ENCODE peak calls at places on chromosomes 4 and X, in ten cellular contexts. J is T-helper 2 cell; Z is NCI-H748 treated with DMSO at 0.1 percent for 48 hours; G is iPS-NIHi11; H is COLO829; A is bronchial epithelial cell; E is fibroblast of lung; D is germinal center; R is CD8-positive, alpha-beta T cell; Q is activated T-cell treated with anti-CD3 and anti-CD28 coated beads for 1 hour. L is an unnamed sample.

GRCh38 chrX:105821471-105822081 is 763 bp upstream of the NRK start:
- DNase-seq in J (no peak), Z (no peak), G (peak), H (no peak), A (peak), E (peak), D (no peak), R (no peak), Q (no peak), L (peak)

GRCh38 chr4:1170805-1171305 is 1.5 kb downstream of the SPON2 start:
- DNase-seq in J (no peak), Z (no peak), G (no peak), H (no peak), A (no peak), E (no peak), D (no peak), R (no peak), Q (no peak), L (no peak)

GRCh38 chrX:108590496-108590895 is 145.9 kb downstream of the IRS4 start:
- DNase-seq in J (no peak), Z (no peak), G (no peak), H (peak), A (no peak), E (no peak), D (no peak), R (no peak), Q (no peak), L (no peak)

GRCh38 chrX:72142094-72142843 is 10.6 kb upstream of the RTL5 start:
- DNase-seq in J (no peak), Z (peak), G (peak), H (no peak), A (no peak), E (no peak), D (no peak), R (no peak), Q (no peak), L (no peak)

GRCh38 chr4:94897023-94897422 is 139.3 kb downstream of the BMPR1B start:
- DNase-seq in J (no peak), Z (no peak), G (peak), H (no peak), A (no peak), E (no peak), D (no peak), R (no peak), Q (no peak), L (no peak)

GRCh38 chr4:153465145-153465544 is 1.0 kb upstream of the TMEM131L start:
- DNase-seq in J (no peak), Z (no peak), G (no peak), H (no peak), A (no peak), E (peak), D (peak), R (no peak), Q (no peak), L (no peak)

GRCh38 chrX:42996861-42997260 is 218.9 kb upstream of the PPP1R2C start:
- DNase-seq in J (no peak), Z (no peak), G (no peak), H (no peak), A (no peak), E (no peak), D (no peak), R (no peak), Q (no peak), L (no peak)

GRCh38 chr4:112266823-112267222 is 18.9 kb downstream of the TIFA start:
- DNase-seq in J (no peak), Z (no peak), G (no peak), H (peak), A (no peak), E (peak), D (no peak), R (no peak), Q (no peak), L (peak)

GRCh38 chrX:19564606-19565005 is 49.3 kb upstream of the MAP3K15 start:
- DNase-seq in J (no peak), Z (no peak), G (no peak), H (no peak), A (no peak), E (no peak), D (no peak), R (no peak), Q (no peak), L (no peak)

GRCh38 chr4:39369301-39369700 is 3.1 kb upstream of the RFC1 start:
- DNase-seq in J (no peak), Z (no peak), G (no peak), H (no peak), A (no peak), E (no peak), D (no peak), R (no peak), Q (no peak), L (no peak)

GRCh38 chr4:121209171-121209570 is 45.0 kb upstream of the TNIP3 start:
- DNase-seq in J (no peak), Z (no peak), G (no peak), H (no peak), A (no peak), E (peak), D (no peak), R (no peak), Q (no peak), L (no peak)

GRCh38 chrX:100642296-100642695 is 1.7 kb upstream of the SRPX2 start:
- DNase-seq in J (no peak), Z (no peak), G (no peak), H (no peak), A (peak), E (no peak), D (no peak), R (no peak), Q (no peak), L (peak)

GRCh38 chr4:179582164-179582563 is 2139.9 kb upstream of the AGA start:
- DNase-seq in J (no peak), Z (no peak), G (no peak), H (no peak), A (no peak), E (no peak), D (no peak), R (no peak), Q (no peak), L (no peak)

GRCh38 chrX:19440713-19441112 is 74.6 kb downstream of the MAP3K15 start:
- DNase-seq in J (no peak), Z (no peak), G (no peak), H (peak), A (peak), E (peak), D (no peak), R (no peak), Q (no peak), L (peak)

GRCh38 chr4:41432889-41433288 is 105.1 kb upstream of the LIMCH1 start:
- DNase-seq in J (no peak), Z (no peak), G (peak), H (peak), A (peak), E (peak), D (no peak), R (no peak), Q (no peak), L (no peak)

GRCh38 chrX:155441097-155441496 is 17.3 kb downstream of the F8A3 start:
- DNase-seq in J (no peak), Z (no peak), G (no peak), H (no peak), A (no peak), E (no peak), D (no peak), R (no peak), Q (no peak), L (no peak)

GRCh38 chr4:165379662-165380061 is 854 bp downstream of the CPE start:
- DNase-seq in J (no peak), Z (peak), G (peak), H (no peak), A (no peak), E (no peak), D (no peak), R (no peak), Q (no peak), L (no peak)

GRCh38 chr4:112910109-112910736 is 139.2 kb upstream of the ANK2 start:
- DNase-seq in J (no peak), Z (no peak), G (no peak), H (no peak), A (no peak), E (peak), D (no peak), R (no peak), Q (no peak), L (peak)

GRCh38 chr4:88531549-88531948 is 8.0 kb upstream of the PYURF start:
- DNase-seq in J (no peak), Z (no peak), G (no peak), H (no peak), A (no peak), E (peak), D (no peak), R (no peak), Q (no peak), L (no peak)

GRCh38 chr4:112765317-112765989 is 128.5 kb downstream of the LARP7 start:
- DNase-seq in J (no peak), Z (peak), G (peak), H (peak), A (peak), E (peak), D (peak), R (no peak), Q (no peak), L (peak)

GRCh38 chr4:25928320-25928955 is 14.4 kb downstream of the SMIM20 start:
- DNase-seq in J (no peak), Z (peak), G (no peak), H (no peak), A (no peak), E (no peak), D (no peak), R (no peak), Q (no peak), L (no peak)

GRCh38 chrX:10098235-10098819 is 58.4 kb upstream of the CLCN4 start:
- DNase-seq in J (no peak), Z (no peak), G (no peak), H (no peak), A (no peak), E (no peak), D (peak), R (peak), Q (peak), L (no peak)

GRCh38 chrX:71214604-71215334 is 8.3 kb upstream of the GJB1 start:
- DNase-seq in J (no peak), Z (no peak), G (no peak), H (no peak), A (no peak), E (no peak), D (no peak), R (no peak), Q (no peak), L (no peak)

GRCh38 chrX:56802921-56803848 is 74.1 kb downstream of the NBDY start:
- DNase-seq in J (no peak), Z (peak), G (no peak), H (no peak), A (peak), E (peak), D (no peak), R (peak), Q (peak), L (peak)

GRCh38 chr4:80307183-80307735 is 28.3 kb upstream of the CFAP299 start:
- DNase-seq in J (no peak), Z (peak), G (peak), H (no peak), A (peak), E (no peak), D (no peak), R (no peak), Q (no peak), L (no peak)

GRCh38 chr4:7798215-7798995 is 141.3 kb downstream of the AFAP1 start:
- DNase-seq in J (no peak), Z (no peak), G (no peak), H (no peak), A (no peak), E (peak), D (no peak), R (no peak), Q (no peak), L (peak)

GRCh38 chrX:619812-620493 is 10.6 kb upstream of the SHOX start:
- DNase-seq in J (no peak), Z (no peak), G (no peak), H (no peak), A (no peak), E (no peak), D (no peak), R (no peak), Q (no peak), L (no peak)

GRCh38 chr4:122012735-122013134 is 60.9 kb upstream of the TRPC3 start:
- DNase-seq in J (no peak), Z (no peak), G (no peak), H (no peak), A (peak), E (peak), D (no peak), R (no peak), Q (no peak), L (no peak)

GRCh38 chrX:37926700-37927099 is 79.3 kb upstream of the DYNLT3 start:
- DNase-seq in J (no peak), Z (no peak), G (peak), H (no peak), A (peak), E (peak), D (no peak), R (no peak), Q (no peak), L (peak)

GRCh38 chr4:138450546-138450945 is 208.4 kb upstream of the SLC7A11 start:
- DNase-seq in J (no peak), Z (no peak), G (no peak), H (peak), A (no peak), E (no peak), D (no peak), R (no peak), Q (no peak), L (no peak)

GRCh38 chr4:138062929-138063328 is 179.2 kb downstream of the SLC7A11 start:
- DNase-seq in J (no peak), Z (no peak), G (peak), H (no peak), A (peak), E (peak), D (no peak), R (no peak), Q (no peak), L (peak)

GRCh38 chrX:134683351-134683750 is 25.1 kb upstream of the PLAC1 start:
- DNase-seq in J (no peak), Z (no peak), G (no peak), H (no peak), A (no peak), E (no peak), D (no peak), R (no peak), Q (no peak), L (no peak)

GRCh38 chr4:152258804-152259708 is 276.8 kb downstream of the FBXW7 start:
- DNase-seq in J (no peak), Z (no peak), G (no peak), H (no peak), A (peak), E (peak), D (no peak), R (no peak), Q (no peak), L (peak)

GRCh38 chr4:117811731-117812130 is 222.6 kb upstream of the NDST3 start:
- DNase-seq in J (no peak), Z (no peak), G (no peak), H (no peak), A (no peak), E (no peak), D (no peak), R (no peak), Q (no peak), L (no peak)

GRCh38 chr4:101981756-101982155 is 191.2 kb downstream of the BANK1 start:
- DNase-seq in J (no peak), Z (no peak), G (peak), H (no peak), A (peak), E (no peak), D (no peak), R (no peak), Q (no peak), L (peak)

GRCh38 chr4:11487876-11488545 is 59.3 kb upstream of the HS3ST1 start:
- DNase-seq in J (no peak), Z (peak), G (no peak), H (no peak), A (peak), E (peak), D (no peak), R (no peak), Q (no peak), L (peak)